ENCODE peak calls at places on chromosomes 11 and 22, in four cellular contexts. One of them, this sample, is unnamed.

GRCh38 chr11:44787070-44787469 is 60.3 kb downstream of the TSPAN18 start:
- DNase-seq in heart left ventricle: no peak
- DNase-seq in EH: no peak
- DNase-seq in right lobe of liver: no peak
- DNase-seq in this sample: no peak

GRCh38 chr11:35111171-35112055 is 27.6 kb upstream of the CD44 start:
- DNase-seq in EH: peak
- DNase-seq in right lobe of liver: no peak
- DNase-seq in heart left ventricle: no peak
- DNase-seq in this sample: no peak

GRCh38 chr22:25880524-25880923 is 138.5 kb downstream of the MYO18B start:
- DNase-seq in EH: no peak
- DNase-seq in right lobe of liver: no peak
- DNase-seq in heart left ventricle: no peak
- DNase-seq in this sample: no peak

GRCh38 chr22:37483050-37483449 is 3.1 kb downstream of the MFNG start:
- DNase-seq in right lobe of liver: no peak
- DNase-seq in heart left ventricle: no peak
- DNase-seq in EH: no peak
- DNase-seq in this sample: no peak

GRCh38 chr11:47186937-47187681 is 875 bp upstream of the PACSIN3 start:
- DNase-seq in EH: peak
- DNase-seq in heart left ventricle: peak
- DNase-seq in right lobe of liver: peak
- DNase-seq in this sample: no peak

GRCh38 chr22:30015229-30015797 is 65.0 kb upstream of the HORMAD2 start:
- DNase-seq in EH: peak
- DNase-seq in heart left ventricle: no peak
- DNase-seq in right lobe of liver: no peak
- DNase-seq in this sample: no peak

GRCh38 chr11:7904910-7905309 is 26.2 kb downstream of the OR10A6 start:
- DNase-seq in right lobe of liver: no peak
- DNase-seq in heart left ventricle: no peak
- DNase-seq in EH: peak
- DNase-seq in this sample: no peak

GRCh38 chr22:26143801-26144325 is 25.4 kb upstream of the SEZ6L start:
- DNase-seq in heart left ventricle: no peak
- DNase-seq in EH: no peak
- DNase-seq in right lobe of liver: no peak
- DNase-seq in this sample: no peak

GRCh38 chr22:41248758-41249157 is 8.0 kb upstream of the CHADL start:
- DNase-seq in heart left ventricle: no peak
- DNase-seq in right lobe of liver: no peak
- DNase-seq in EH: no peak
- DNase-seq in this sample: no peak

GRCh38 chr22:17091851-17092250 is 7.1 kb downstream of the IL17RA start:
- DNase-seq in heart left ventricle: no peak
- DNase-seq in EH: no peak
- DNase-seq in right lobe of liver: no peak
- DNase-seq in this sample: no peak

GRCh38 chr11:78957481-78958245 is 383.0 kb upstream of the NARS2 start:
- DNase-seq in heart left ventricle: no peak
- DNase-seq in right lobe of liver: no peak
- DNase-seq in EH: peak
- DNase-seq in this sample: no peak

GRCh38 chr11:105181521-105181920 is 42.0 kb upstream of the CARD18 start:
- DNase-seq in heart left ventricle: no peak
- DNase-seq in EH: peak
- DNase-seq in right lobe of liver: no peak
- DNase-seq in this sample: no peak

GRCh38 chr22:36546092-36546804 is 17.3 kb upstream of the EIF3D start:
- DNase-seq in EH: peak
- DNase-seq in right lobe of liver: peak
- DNase-seq in heart left ventricle: peak
- DNase-seq in this sample: peak

GRCh38 chr11:76655466-76656086 is 15.0 kb downstream of the LRRC32 start:
- DNase-seq in right lobe of liver: no peak
- DNase-seq in heart left ventricle: no peak
- DNase-seq in EH: no peak
- DNase-seq in this sample: no peak